ENCODE peak calls at places on chromosomes 5 and 9, in five cellular contexts. A is brain microvascular endothelial cell; I is CD4-positive, alpha-beta T cell; G is effector memory CD4-positive, alpha-beta T cell; C is MM.1S. X is an unnamed sample.

GRCh38 chr5:180301253-180301652 is 9.4 kb upstream of the MAPK9 start:
- DNase-seq in A (no peak), I (no peak), G (no peak), C (no peak), X (no peak)

GRCh38 chr5:119751734-119752094 is 122.4 kb downstream of the FAM170A start:
- DNase-seq in A (no peak), I (no peak), G (no peak), C (no peak), X (no peak)

GRCh38 chr9:101572316-101572715 is 22.5 kb downstream of the PPP3R2 start:
- DNase-seq in A (no peak), I (no peak), G (no peak), C (no peak), X (no peak)

GRCh38 chr5:125050926-125051325 is 304.5 kb upstream of the ZNF608 start:
- DNase-seq in A (no peak), I (no peak), G (no peak), C (no peak), X (no peak)

GRCh38 chr5:180133971-180134508 is 62.5 kb upstream of the RNF130 start:
- DNase-seq in A (no peak), I (no peak), G (no peak), C (no peak), X (no peak)

GRCh38 chr5:9284781-9285307 is 261.0 kb downstream of the SEMA5A start:
- DNase-seq in A (peak), I (no peak), G (no peak), C (no peak), X (no peak)

GRCh38 chr9:120931278-120932085 is 4.9 kb upstream of the TRAF1 start:
- DNase-seq in A (no peak), I (no peak), G (peak), C (peak), X (peak)

GRCh38 chr5:15391648-15392392 is 108.2 kb upstream of the FBXL7 start:
- DNase-seq in A (no peak), I (no peak), G (no peak), C (no peak), X (no peak)

GRCh38 chr5:137415231-137415681 is 83.9 kb downstream of the SPOCK1 start:
- DNase-seq in A (no peak), I (no peak), G (no peak), C (no peak), X (peak)

GRCh38 chr5:56503929-56504328 is 270.8 kb upstream of the ANKRD55 start:
- DNase-seq in A (no peak), I (no peak), G (no peak), C (no peak), X (no peak)

GRCh38 chr9:133385452-133385851 is 9.3 kb downstream of the STKLD1 start:
- DNase-seq in A (no peak), I (no peak), G (no peak), C (no peak), X (no peak)

GRCh38 chr9:93262537-93263310 is 78.8 kb downstream of the WNK2 start:
- DNase-seq in A (no peak), I (no peak), G (no peak), C (no peak), X (no peak)
- H3K27ac ChIP-seq in A (no peak), I (no peak), G (no peak), C (no peak), X (no peak)

GRCh38 chr5:170361600-170361999 is 27.6 kb downstream of the KCNMB1 start:
- DNase-seq in A (no peak), I (no peak), G (no peak), C (no peak), X (no peak)
- H3K27ac ChIP-seq in A (no peak), I (no peak), G (no peak), C (no peak), X (no peak)

DNA sequence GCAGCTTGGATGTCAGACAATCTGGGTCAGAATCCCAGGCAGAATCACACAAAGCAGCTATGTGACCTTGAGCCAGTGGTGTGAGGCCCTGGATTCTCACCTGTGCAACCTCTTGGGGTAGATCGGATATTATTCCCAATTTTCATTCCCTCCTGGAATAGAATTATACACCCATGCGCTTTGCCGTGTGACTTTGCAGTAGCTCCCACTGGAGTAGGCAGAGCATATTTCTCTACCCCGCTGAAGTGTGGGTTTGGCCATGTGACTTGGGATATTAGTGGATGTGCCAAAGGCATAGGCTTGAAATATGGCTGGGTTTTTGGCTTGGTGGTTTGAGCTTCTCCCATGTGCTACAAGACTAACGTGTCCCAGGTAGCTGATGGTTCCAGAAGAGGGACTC is 35.5 kb upstream of the IER5L start:
- DNase-seq in A (no peak), I (no peak), G (no peak), C (no peak), X (no peak)
- H3K27ac ChIP-seq in A (no peak), I (no peak), G (no peak), C (no peak), X (no peak)

GRCh38 chr9:4491621-4491975 is 1.3 kb downstream of the SLC1A1 start:
- DNase-seq in A (no peak), I (no peak), G (no peak), C (no peak), X (no peak)
- H3K27ac ChIP-seq in A (no peak), I (no peak), G (no peak), C (no peak), X (no peak)

GRCh38 chr5:154782812-154783592 is 27.8 kb downstream of the LARP1 start:
- DNase-seq in A (no peak), I (no peak), G (no peak), C (no peak), X (no peak)

GRCh38 chr5:154783774-154784460 is 28.7 kb downstream of the LARP1 start:
- DNase-seq in A (peak), I (no peak), G (no peak), C (no peak), X (peak)

GRCh38 chr5:154780128-154780527 is 25.0 kb downstream of the LARP1 start:
- DNase-seq in A (no peak), I (no peak), G (no peak), C (no peak), X (no peak)

GRCh38 chr5:154784856-154785255 is 29.7 kb downstream of the LARP1 start:
- DNase-seq in A (no peak), I (no peak), G (no peak), C (no peak), X (no peak)

GRCh38 chr5:154782326-154782725 is 27.1 kb downstream of the LARP1 start:
- DNase-seq in A (no peak), I (no peak), G (no peak), C (no peak), X (no peak)
- H3K27ac ChIP-seq in A (no peak), I (peak), G (no peak), C (no peak), X (no peak)

DNA sequence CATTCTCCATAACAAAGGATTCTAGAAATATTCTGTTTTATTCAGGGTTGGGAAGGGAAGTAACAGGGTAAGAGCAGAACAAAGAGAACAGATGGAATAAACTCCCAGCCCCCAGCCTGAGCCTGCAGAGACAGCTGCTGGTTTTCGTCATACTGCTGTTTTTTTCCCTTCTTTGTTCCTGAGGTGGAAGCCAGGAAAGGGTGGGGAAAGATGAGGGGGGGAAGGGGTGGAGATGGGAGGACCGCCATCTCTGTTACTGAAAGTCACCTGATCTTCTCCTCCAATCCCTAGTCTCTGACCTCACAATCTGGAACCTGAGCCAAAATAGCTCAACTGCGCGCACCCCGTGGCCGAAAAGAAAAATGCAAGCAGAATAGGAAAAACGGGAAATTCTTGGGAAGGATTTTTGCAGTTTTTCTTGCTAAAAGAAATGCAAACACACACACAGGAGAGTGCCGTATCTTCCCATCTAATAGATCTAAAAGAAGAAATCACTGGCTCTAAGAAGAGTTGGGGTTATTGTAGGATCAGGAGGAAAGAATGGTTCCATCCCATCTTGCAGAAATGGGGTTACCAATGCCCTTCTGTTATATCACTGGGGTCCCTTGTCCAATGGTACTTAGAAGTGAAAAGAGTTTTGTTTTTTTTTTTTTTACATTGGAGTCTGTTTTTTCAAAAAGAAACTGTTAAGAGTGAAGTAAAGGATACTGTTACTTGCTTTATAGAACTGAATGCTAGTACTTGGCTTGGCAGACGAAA is 57.9 kb downstream of the DIAPH1 start:
- DNase-seq in A (peak), I (no peak), G (no peak), C (no peak), X (peak)
- H3K27ac ChIP-seq in A (peak), I (no peak), G (no peak), C (no peak), X (peak)

GRCh38 chr9:88220652-88221051 is 82.4 kb upstream of the SPATA31C2 start:
- DNase-seq in A (no peak), I (no peak), G (no peak), C (no peak), X (no peak)

GRCh38 chr9:88216132-88216995 is 78.1 kb upstream of the SPATA31C2 start:
- DNase-seq in A (no peak), I (no peak), G (no peak), C (no peak), X (no peak)

GRCh38 chr9:88218721-88219120 is 80.4 kb upstream of the SPATA31C2 start:
- DNase-seq in A (peak), I (no peak), G (no peak), C (no peak), X (no peak)

GRCh38 chr9:88219601-88220000 is 81.3 kb upstream of the SPATA31C2 start:
- DNase-seq in A (no peak), I (no peak), G (no peak), C (no peak), X (no peak)

GRCh38 chr9:88215181-88216131 is 77.2 kb upstream of the SPATA31C2 start:
- DNase-seq in A (no peak), I (no peak), G (no peak), C (no peak), X (no peak)
- H3K27ac ChIP-seq in A (no peak), I (no peak), G (no peak), C (no peak), X (no peak)

X was measured in astrocyte.